ENCODE peak calls at places on chromosome 17, in four cellular contexts. C, V, H and B are unnamed samples.

GRCh38 chr17:78272181-78272913 is 40.9 kb downstream of the TMEM235 start:
- DNase-seq in H (no peak), C (no peak), V (no peak), B (no peak)

GRCh38 chr17:50511058-50511457 is 2.8 kb downstream of the MYCBPAP start:
- DNase-seq in C (no peak), V (no peak), H (no peak), B (no peak)

GRCh38 chr17:38333635-38334295 is 10.0 kb downstream of the GPR179 start:
- DNase-seq in H (no peak), C (peak; percentile 58), V (no peak), B (no peak)

GRCh38 chr17:62765351-62765750 is 42.8 kb downstream of the MARCHF10 start:
- DNase-seq in V (no peak), C (no peak), H (no peak), B (no peak)

GRCh38 chr17:41103896-41104295 is 1.3 kb upstream of the KRTAP4-9 start:
- DNase-seq in V (no peak), C (no peak), H (no peak), B (no peak)

GRCh38 chr17:35795007-35795870 is at the start of gene MMP28:
- DNase-seq in H (no peak), V (no peak), C (peak; percentile 70), B (no peak)

GRCh38 chr17:21351366-21352065 is 24.6 kb upstream of the KCNJ12 start:
- DNase-seq in V (no peak), C (no peak), H (no peak), B (no peak)

GRCh38 chr17:83103200-83103937 is 24.0 kb downstream of the METRNL start:
- DNase-seq in H (no peak), C (no peak), V (peak; percentile 64), B (no peak)

GRCh38 chr17:48719642-48720262 is 2.6 kb downstream of the PRAC1 start:
- DNase-seq in C (no peak), V (no peak), H (no peak), B (no peak)

GRCh38 chr17:41583137-41584127 is 3.3 kb downstream of the KRT14 start:
- DNase-seq in H (no peak), C (no peak), V (no peak), B (no peak)

GRCh38 chr17:3845361-3845753 is 689 bp downstream of the NCBP3 start:
- DNase-seq in C (peak; percentile 52), H (no peak), V (no peak), B (no peak)

GRCh38 chr17:79043931-79044320 is 20.0 kb downstream of the C1QTNF1 start:
- DNase-seq in H (no peak), V (no peak), C (no peak), B (no peak)

GRCh38 chr17:40598021-40598927 is 33.0 kb upstream of the CCR7 start:
- DNase-seq in H (no peak), V (no peak), C (no peak), B (no peak)

GRCh38 chr17:79918581-79919163 is 79.4 kb upstream of the CBX4 start:
- DNase-seq in H (no peak), C (no peak), V (no peak), B (no peak)

GRCh38 chr17:2214047-2214717 is 89.4 kb downstream of the SMG6 start:
- DNase-seq in H (no peak), C (peak; percentile 67), V (no peak), B (peak; percentile 77)